ENCODE peak calls at places on chromosomes 1 and 21, in eight cellular contexts. E, H, I, X, O, Y, M and W are unnamed samples.

GRCh38 chr1:228354390-228355320 is 52.0 kb downstream of the TRIM11 start:
- DNase-seq in X (no peak), O (no peak), H (no peak), Y (no peak), E (no peak), I (no peak), M (no peak), W (no peak)

GRCh38 chr1:161864577-161864976 is 98.5 kb downstream of the ATF6 start:
- DNase-seq in X (no peak), M (peak), E (no peak), I (peak), O (peak), Y (no peak), H (no peak), W (no peak)

GRCh38 chr1:155012052-155012546 is 9.5 kb downstream of the ZBTB7B start:
- DNase-seq in X (peak), H (no peak), M (peak), Y (no peak), I (peak), O (no peak), E (no peak), W (peak)

GRCh38 chr1:43525995-43526394 is 4.7 kb upstream of the PTPRF start:
- DNase-seq in X (no peak), E (no peak), I (peak), Y (no peak), O (no peak), H (no peak), M (peak), W (no peak)

GRCh38 chr1:118937413-118937812 is 50.7 kb downstream of the TBX15 start:
- DNase-seq in O (no peak), E (no peak), H (no peak), M (no peak), X (no peak), Y (no peak), I (no peak), W (no peak)

GRCh38 chr1:157245823-157246222 is 107.6 kb upstream of the ETV3 start:
- DNase-seq in H (no peak), E (no peak), M (no peak), I (no peak), X (no peak), O (no peak), Y (no peak), W (no peak)

GRCh38 chr1:75720820-75721219 is 3.7 kb upstream of the ACADM start:
- DNase-seq in X (no peak), E (no peak), I (no peak), Y (no peak), O (no peak), M (no peak), H (no peak), W (no peak)

GRCh38 chr1:228013322-228014234 is 6.8 kb downstream of the WNT3A start:
- DNase-seq in H (peak), O (no peak), X (no peak), I (no peak), E (no peak), M (no peak), Y (peak), W (peak)

GRCh38 chr1:19511117-19511516 is 25.8 kb upstream of the CAPZB start:
- DNase-seq in M (no peak), I (no peak), X (no peak), O (no peak), E (no peak), H (no peak), Y (no peak), W (no peak)

GRCh38 chr1:223156343-223156742 is 13.3 kb upstream of the TLR5 start:
- DNase-seq in H (no peak), E (no peak), O (no peak), M (no peak), Y (no peak), I (no peak), X (no peak), W (no peak)

GRCh38 chr1:157781048-157781447 is 4.1 kb upstream of the FCRL2 start:
- DNase-seq in M (no peak), I (no peak), E (no peak), O (no peak), H (no peak), X (no peak), Y (no peak), W (no peak)

GRCh38 chr1:12556368-12556930 is 61.6 kb downstream of the DHRS3 start:
- DNase-seq in H (no peak), Y (no peak), O (no peak), X (peak), E (no peak), I (peak), M (peak), W (no peak)

GRCh38 chr21:37166733-37167132 is 93.7 kb downstream of the TTC3 start:
- DNase-seq in X (no peak), I (no peak), Y (no peak), H (no peak), E (peak), M (peak), O (no peak), W (no peak)

GRCh38 chr1:222195857-222196256 is 352.0 kb downstream of the HHIPL2 start:
- DNase-seq in Y (no peak), M (no peak), E (no peak), X (no peak), H (no peak), O (no peak), I (no peak), W (no peak)

GRCh38 chr1:158011714-158012113 is 18.3 kb downstream of the KIRREL1 start:
- DNase-seq in O (no peak), M (no peak), E (no peak), X (peak), I (peak), Y (no peak), H (no peak), W (no peak)

GRCh38 chr1:11413907-11414495 is 65.0 kb upstream of the DISP3 start:
- DNase-seq in E (no peak), H (no peak), I (no peak), Y (no peak), O (no peak), X (no peak), M (no peak), W (no peak)

GRCh38 chr1:244395965-244396364 is 55.7 kb downstream of the ADSS2 start:
- DNase-seq in H (peak), E (no peak), O (no peak), Y (no peak), X (no peak), I (no peak), M (no peak), W (no peak)

GRCh38 chr21:16195476-16195875 is 465.7 kb downstream of the USP25 start:
- DNase-seq in M (peak), I (peak), Y (no peak), E (no peak), X (no peak), H (no peak), O (no peak), W (no peak)

GRCh38 chr1:33455537-33456301 is 16.7 kb upstream of the ZSCAN20 start:
- DNase-seq in I (peak), M (peak), O (no peak), Y (no peak), H (no peak), E (peak), X (peak), W (peak)

GRCh38 chr1:41461790-41462679 is 22.4 kb downstream of the EDN2 start:
- DNase-seq in E (no peak), X (no peak), H (no peak), I (peak), O (no peak), Y (no peak), M (no peak), W (no peak)

GRCh38 chr21:46425566-46425965 is 33.1 kb upstream of the DIP2A start:
- DNase-seq in I (no peak), O (peak), Y (no peak), M (no peak), E (no peak), H (no peak), X (no peak), W (no peak)

GRCh38 chr1:109821831-109822745 is 58.4 kb upstream of the EPS8L3 start:
- DNase-seq in I (peak), M (peak), X (no peak), H (no peak), O (no peak), Y (peak), E (peak), W (no peak)

GRCh38 chr1:192399161-192399560 is 82.4 kb downstream of the RGS21 start:
- DNase-seq in E (no peak), O (no peak), H (no peak), M (no peak), I (no peak), X (no peak), Y (no peak), W (no peak)

GRCh38 chr1:243230914-243231313 is 24.2 kb downstream of the CEP170 start:
- DNase-seq in E (no peak), I (peak), H (no peak), X (no peak), O (no peak), M (peak), Y (no peak), W (no peak)

GRCh38 chr1:25206201-25206600 is 26.1 kb downstream of the SYF2 start:
- DNase-seq in M (no peak), X (no peak), E (no peak), O (no peak), Y (no peak), H (no peak), I (peak), W (no peak)

GRCh38 chr1:212098771-212099170 is 63.2 kb downstream of the DTL start:
- DNase-seq in Y (no peak), H (no peak), X (no peak), I (no peak), E (no peak), M (no peak), O (no peak), W (no peak)

GRCh38 chr1:66315675-66316074 is 218.3 kb upstream of the SGIP1 start:
- DNase-seq in Y (no peak), I (no peak), H (peak), O (no peak), E (no peak), M (peak), X (no peak), W (no peak)

GRCh38 chr21:27104749-27105439 is 138.0 kb upstream of the ADAMTS5 start:
- DNase-seq in X (no peak), I (peak), M (no peak), E (no peak), H (no peak), Y (no peak), O (no peak), W (no peak)

GRCh38 chr1:228337711-228338520 is 68.7 kb downstream of the TRIM11 start:
- DNase-seq in H (no peak), Y (peak), O (no peak), I (no peak), E (no peak), X (no peak), M (no peak), W (no peak)

GRCh38 chr1:245096330-245097066 is 58.3 kb upstream of the KIF26B start:
- DNase-seq in I (no peak), H (no peak), Y (peak), O (no peak), X (no peak), M (no peak), E (no peak), W (no peak)

GRCh38 chr1:204417231-204417997 is 5.8 kb upstream of the PPP1R15B start:
- DNase-seq in H (peak), M (peak), O (no peak), Y (peak), I (peak), E (no peak), X (peak), W (peak)

GRCh38 chr1:54792686-54793282 is 8.3 kb downstream of the TTC22 start:
- DNase-seq in I (no peak), H (no peak), Y (no peak), X (no peak), M (no peak), E (no peak), O (no peak), W (no peak)

GRCh38 chr1:70361727-70362413 is 7.3 kb upstream of the ANKRD13C start:
- DNase-seq in X (no peak), E (no peak), Y (no peak), M (peak), O (no peak), H (no peak), I (peak), W (no peak)

GRCh38 chr21:42699196-42699595 is 45.8 kb downstream of the PDE9A start:
- DNase-seq in O (no peak), E (no peak), Y (no peak), H (no peak), I (no peak), X (no peak), M (no peak), W (no peak)

GRCh38 chr1:235953801-235954200 is 87.1 kb upstream of the LYST start:
- DNase-seq in H (no peak), X (no peak), M (no peak), O (no peak), I (peak), Y (no peak), E (no peak), W (no peak)

GRCh38 chr1:207863893-207864535 is 46.9 kb downstream of the CD34 start:
- DNase-seq in Y (no peak), X (no peak), I (no peak), O (peak), E (peak), M (no peak), H (no peak), W (no peak)

GRCh38 chr1:225467193-225468020 is 39.6 kb upstream of the LBR start:
- DNase-seq in E (peak), H (no peak), M (no peak), Y (no peak), I (no peak), O (peak), X (peak), W (peak)

GRCh38 chr1:6753320-6754140 is 31.7 kb upstream of the CAMTA1 start:
- DNase-seq in H (no peak), Y (no peak), E (no peak), I (peak), O (no peak), X (no peak), M (no peak), W (no peak)

GRCh38 chr21:45253180-45253579 is 34.5 kb downstream of the POFUT2 start:
- DNase-seq in M (no peak), O (no peak), I (peak), H (peak), X (no peak), E (no peak), Y (no peak), W (no peak)